ENCODE peak calls at places on chromosomes 16 and 17, in ten cellular contexts. M is thoracic aorta; F is activated T-helper 9 cell treated with anti-CD3 and anti-CD28 coated beads, Interleukin-2, amount 50 U/mL, for 16 hours; J is WTC11; E is AG20443; Z is NCI-H774; A is H4; Q is body of pancreas; O is NCI-H1417; H is osteocyte. K is an unnamed sample.

GRCh38 chr17:71363661-71364060 is 757.2 kb upstream of the SOX9 start:
- DNase-seq in M (no peak), F (no peak), J (no peak), E (no peak), Z (no peak), A (no peak), Q (no peak), O (no peak), H (no peak), K (no peak)

GRCh38 chr16:69340095-69340644 is 598 bp downstream of the NIP7 start:
- DNase-seq in M (no peak), F (no peak), J (no peak), E (no peak), Z (no peak), A (no peak), Q (no peak), O (no peak), H (no peak), K (no peak)

GRCh38 chr17:382644-383533 is 30.3 kb upstream of the RPH3AL start:
- DNase-seq in M (no peak), F (no peak), J (peak; percentile 81), E (no peak), Z (no peak), A (no peak), Q (peak; percentile 55), O (peak; percentile 40), H (no peak), K (no peak)

GRCh38 chr17:726331-726919 is 6.0 kb upstream of the TLCD3A start:
- DNase-seq in M (no peak), F (no peak), J (peak; percentile 23), E (no peak), Z (no peak), A (no peak), Q (peak; percentile 27), O (peak; percentile 7), H (no peak), K (no peak)

GRCh38 chr16:84156342-84156784 is 11.3 kb downstream of the DNAAF1 start:
- DNase-seq in M (no peak), F (no peak), J (no peak), E (no peak), Z (no peak), A (no peak), Q (no peak), O (no peak), H (no peak), K (no peak)

GRCh38 chr16:3161235-3162018 is 26.6 kb upstream of the OR1F1 start:
- DNase-seq in M (no peak), F (no peak), J (no peak), E (no peak), Z (no peak), A (no peak), Q (no peak), O (peak; percentile 74), H (no peak), K (peak; percentile 19)

GRCh38 chr17:77735341-77736206 is 222.9 kb upstream of the TNRC6C start:
- DNase-seq in M (peak; percentile 41), F (no peak), J (no peak), E (peak; percentile 22), Z (peak; percentile 96), A (peak; percentile 70), Q (no peak), O (peak; percentile 92), H (no peak), K (no peak)

GRCh38 chr17:17669081-17669850 is 12.0 kb upstream of the RAI1 start:
- DNase-seq in M (no peak), F (no peak), J (no peak), E (no peak), Z (no peak), A (no peak), Q (no peak), O (no peak), H (no peak), K (no peak)

GRCh38 chr17:57388326-57388725 is 132.0 kb downstream of the MSI2 start:
- DNase-seq in M (no peak), F (no peak), J (no peak), E (no peak), Z (no peak), A (no peak), Q (no peak), O (no peak), H (no peak), K (no peak)

GRCh38 chr16:79316004-79316458 is 284.5 kb downstream of the MAF start:
- DNase-seq in M (no peak), F (peak; percentile 57), J (no peak), E (no peak), Z (no peak), A (no peak), Q (no peak), O (no peak), H (no peak), K (no peak)

GRCh38 chr17:49170216-49170615 is 37.6 kb downstream of the B4GALNT2 start:
- DNase-seq in M (no peak), F (no peak), J (no peak), E (no peak), Z (no peak), A (no peak), Q (no peak), O (no peak), H (no peak), K (no peak)

GRCh38 chr16:67212766-67213165 is 13.8 kb downstream of the ELMO3 start:
- DNase-seq in M (no peak), F (no peak), J (no peak), E (no peak), Z (no peak), A (no peak), Q (no peak), O (no peak), H (no peak), K (no peak)

GRCh38 chr17:68403122-68403521 is 54.2 kb downstream of the WIPI1 start:
- DNase-seq in M (no peak), F (no peak), J (no peak), E (no peak), Z (no peak), A (no peak), Q (no peak), O (no peak), H (no peak), K (no peak)

GRCh38 chr17:46940692-46941404 is 17.9 kb downstream of the GOSR2 start:
- DNase-seq in M (no peak), F (peak; percentile 39), J (peak; percentile 88), E (peak; percentile 92), Z (peak; percentile 57), A (peak; percentile 79), Q (peak; percentile 82), O (peak; percentile 57), H (peak; percentile 92), K (peak; percentile 81)

GRCh38 chr16:53207810-53208752 is 153.3 kb downstream of the CHD9 start:
- DNase-seq in M (no peak), F (no peak), J (peak; percentile 29), E (peak; percentile 81), Z (peak; percentile 82), A (peak; percentile 89), Q (peak; percentile 30), O (peak; percentile 67), H (no peak), K (peak; percentile 78)

GRCh38 chr17:60745544-60745943 is 67.9 kb downstream of the BCAS3 start:
- DNase-seq in M (no peak), F (no peak), J (no peak), E (no peak), Z (no peak), A (no peak), Q (no peak), O (no peak), H (no peak), K (no peak)

GRCh38 chr17:74037320-74037719 is 166.2 kb upstream of the RPL38 start:
- DNase-seq in M (no peak), F (no peak), J (no peak), E (no peak), Z (no peak), A (peak; percentile 45), Q (no peak), O (peak; percentile 7), H (no peak), K (no peak)

GRCh38 chr17:79182176-79183160 is 107.8 kb downstream of the ENGASE start:
- DNase-seq in M (no peak), F (no peak), J (no peak), E (no peak), Z (no peak), A (no peak), Q (no peak), O (no peak), H (no peak), K (no peak)

GRCh38 chr16:86706726-86707125 is 128.4 kb downstream of the FOXL1 start:
- DNase-seq in M (no peak), F (no peak), J (no peak), E (no peak), Z (no peak), A (no peak), Q (no peak), O (no peak), H (no peak), K (no peak)

K was measured in GM13976.